ENCODE peak calls at places on chromosomes 1 and 21, in six cellular contexts. One of them, this sample, is unnamed. For H3K9me3, the result is how much of the 10 kb centered on the place peaks cover.

GRCh38 chr1:48202030-48202752 is 20.3 kb upstream of the SLC5A9 start:
- DNase-seq in Panc1: peak
- DNase-seq in A549: peak
- DNase-seq in psoas muscle: peak
- DNase-seq in neural progenitor cell: peak
- DNase-seq in heart left ventricle: peak
- DNase-seq in this sample: peak

GRCh38 chr1:56548566-56548965 is 30.8 kb downstream of the PLPP3 start:
- DNase-seq in Panc1: no peak
- DNase-seq in A549: no peak
- DNase-seq in psoas muscle: no peak
- DNase-seq in neural progenitor cell: no peak
- DNase-seq in heart left ventricle: no peak
- DNase-seq in this sample: no peak

GRCh38 chr1:12728391-12728790 is 12.5 kb downstream of the AADACL3 start:
- DNase-seq in Panc1: no peak
- DNase-seq in A549: no peak
- DNase-seq in psoas muscle: no peak
- DNase-seq in neural progenitor cell: no peak
- DNase-seq in heart left ventricle: no peak
- DNase-seq in this sample: no peak

GRCh38 chr1:155127672-155128468 is at the start of gene EFNA1:
- DNase-seq in Panc1: no peak
- DNase-seq in A549: no peak
- DNase-seq in psoas muscle: peak
- DNase-seq in neural progenitor cell: peak
- DNase-seq in heart left ventricle: peak
- DNase-seq in this sample: no peak

GRCh38 chr1:61052393-61053280 is 29.7 kb upstream of the NFIA start:
- DNase-seq in Panc1: no peak
- DNase-seq in A549: no peak
- DNase-seq in psoas muscle: no peak
- DNase-seq in neural progenitor cell: peak
- DNase-seq in heart left ventricle: no peak
- DNase-seq in this sample: peak

GRCh38 chr1:78176448-78176847 is 130.7 kb downstream of the GIPC2 start:
- DNase-seq in Panc1: no peak
- DNase-seq in A549: no peak
- DNase-seq in psoas muscle: no peak
- DNase-seq in neural progenitor cell: peak
- DNase-seq in heart left ventricle: peak
- DNase-seq in this sample: no peak

GRCh38 chr1:208652300-208653160 is 408.3 kb upstream of the PLXNA2 start:
- DNase-seq in Panc1: peak
- DNase-seq in A549: peak
- DNase-seq in psoas muscle: peak
- DNase-seq in neural progenitor cell: peak
- DNase-seq in heart left ventricle: peak
- DNase-seq in this sample: no peak

GRCh38 chr1:160018900-160019299 is 12.9 kb downstream of the PIGM start:
- DNase-seq in Panc1: no peak
- DNase-seq in A549: no peak
- DNase-seq in psoas muscle: no peak
- DNase-seq in neural progenitor cell: no peak
- DNase-seq in heart left ventricle: no peak
- DNase-seq in this sample: no peak

GRCh38 chr1:199685369-199685768 is 342.1 kb upstream of the NR5A2 start:
- DNase-seq in Panc1: peak
- DNase-seq in A549: no peak
- DNase-seq in psoas muscle: no peak
- DNase-seq in neural progenitor cell: no peak
- DNase-seq in heart left ventricle: no peak
- DNase-seq in this sample: no peak

GRCh38 chr1:38152351-38153082 is 105.9 kb upstream of the POU3F1 start:
- DNase-seq in Panc1: no peak
- DNase-seq in A549: no peak
- DNase-seq in psoas muscle: no peak
- DNase-seq in neural progenitor cell: no peak
- DNase-seq in heart left ventricle: no peak
- DNase-seq in this sample: no peak

GRCh38 chr1:7299329-7299799 is 471.7 kb upstream of the VAMP3 start:
- DNase-seq in Panc1: peak
- DNase-seq in A549: peak
- DNase-seq in psoas muscle: peak
- DNase-seq in neural progenitor cell: peak
- DNase-seq in heart left ventricle: peak
- DNase-seq in this sample: no peak

GRCh38 chr1:21783679-21784603 is 992 bp upstream of the USP48 start:
- DNase-seq in Panc1: peak
- DNase-seq in A549: peak
- DNase-seq in psoas muscle: peak
- DNase-seq in neural progenitor cell: peak
- DNase-seq in heart left ventricle: no peak
- DNase-seq in this sample: no peak

GRCh38 chr1:154342836-154343472 is 17.6 kb downstream of the ATP8B2 start:
- DNase-seq in Panc1: no peak
- DNase-seq in A549: no peak
- DNase-seq in psoas muscle: peak
- DNase-seq in neural progenitor cell: no peak
- DNase-seq in heart left ventricle: no peak
- DNase-seq in this sample: peak

GRCh38 chr1:8712413-8713229 is 104.8 kb downstream of the RERE start:
- DNase-seq in Panc1: peak
- DNase-seq in A549: peak
- DNase-seq in psoas muscle: no peak
- DNase-seq in neural progenitor cell: peak
- DNase-seq in heart left ventricle: no peak
- DNase-seq in this sample: no peak

DNA sequence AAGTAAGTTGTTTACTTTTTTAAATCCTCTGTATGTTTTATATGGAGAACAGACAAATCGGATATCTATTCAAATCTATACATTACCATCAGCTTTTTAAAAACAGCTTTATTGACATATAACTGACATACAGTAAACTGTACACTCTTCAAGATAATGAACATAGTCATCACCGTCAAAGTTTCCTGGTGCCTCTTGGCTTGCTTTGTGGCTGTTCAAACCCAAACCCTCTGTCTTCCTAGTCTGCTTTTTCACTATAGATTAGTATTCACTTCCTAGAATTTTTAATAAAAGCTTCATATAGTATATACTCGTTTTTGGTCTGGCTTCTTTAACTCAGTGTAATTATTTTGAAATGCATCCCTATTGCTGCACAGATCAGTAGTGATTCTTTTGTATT is 56.4 kb upstream of the TPTE start:
- DNase-seq in Panc1: no peak
- DNase-seq in A549: no peak
- DNase-seq in psoas muscle: no peak
- DNase-seq in neural progenitor cell: no peak
- DNase-seq in heart left ventricle: no peak
- DNase-seq in this sample: no peak
- H3K9me3 ChIP-seq in Panc1: under half
- H3K9me3 ChIP-seq in A549: under half
- H3K9me3 ChIP-seq in psoas muscle: under half
- H3K9me3 ChIP-seq in neural progenitor cell: half or more
- H3K9me3 ChIP-seq in heart left ventricle: under half
- H3K9me3 ChIP-seq in this sample: under half

GRCh38 chr1:2914702-2915101 is 106.6 kb upstream of the ACTRT2 start:
- DNase-seq in Panc1: no peak
- DNase-seq in A549: no peak
- DNase-seq in psoas muscle: no peak
- DNase-seq in neural progenitor cell: no peak
- DNase-seq in heart left ventricle: no peak
- DNase-seq in this sample: no peak
- H3K9me3 ChIP-seq in Panc1: under half
- H3K9me3 ChIP-seq in A549: under half
- H3K9me3 ChIP-seq in psoas muscle: under half
- H3K9me3 ChIP-seq in neural progenitor cell: under half
- H3K9me3 ChIP-seq in heart left ventricle: under half
- H3K9me3 ChIP-seq in this sample: under half

DNA sequence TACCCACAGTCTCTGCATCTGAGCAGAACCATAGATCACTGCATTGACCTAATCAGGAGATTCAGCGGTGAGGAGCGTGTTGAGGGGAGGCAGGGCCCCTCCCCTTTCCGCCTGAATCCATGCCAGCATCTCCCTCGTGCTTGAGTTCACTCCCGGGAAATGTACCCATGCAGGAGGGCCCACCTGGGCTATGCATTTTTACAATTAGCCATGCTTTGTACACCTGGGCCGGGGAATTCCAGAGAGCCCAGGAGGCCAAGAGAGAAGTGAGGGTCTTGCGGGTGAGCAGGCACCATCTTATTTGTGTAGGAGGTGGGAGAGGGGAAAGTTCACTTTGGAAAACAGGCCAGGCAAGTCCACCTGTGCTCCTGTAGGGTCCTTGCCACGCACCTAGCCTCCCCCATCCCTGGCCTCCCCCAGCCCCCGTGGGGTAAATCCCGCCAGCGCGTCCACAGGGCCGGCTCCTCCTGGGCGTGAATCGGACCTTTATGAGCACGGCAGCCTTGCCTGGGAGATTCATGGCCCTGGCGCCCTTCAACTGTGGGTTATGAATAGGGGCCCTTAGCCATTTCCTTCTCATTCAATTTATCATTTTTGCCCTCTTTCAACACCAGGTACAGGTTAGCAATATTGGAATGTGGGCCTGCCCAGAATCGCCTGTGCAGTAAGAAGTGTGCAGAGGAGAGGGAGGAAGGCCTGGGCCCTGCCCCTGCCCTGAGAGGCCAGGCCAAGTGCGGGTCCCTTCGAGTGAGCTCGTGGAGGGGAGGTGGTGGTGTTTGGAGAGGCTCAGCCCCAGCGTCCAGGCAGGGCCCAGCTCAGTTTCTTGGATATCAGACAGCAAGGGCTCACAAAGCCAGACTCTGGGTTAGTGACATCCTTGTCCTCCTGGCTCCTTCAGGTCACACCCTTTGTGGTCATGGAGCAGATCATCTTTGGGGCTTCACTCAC is 84.4 kb upstream of the ACTRT2 start:
- DNase-seq in Panc1: no peak
- DNase-seq in A549: no peak
- DNase-seq in psoas muscle: no peak
- DNase-seq in neural progenitor cell: no peak
- DNase-seq in heart left ventricle: no peak
- DNase-seq in this sample: no peak
- H3K9me3 ChIP-seq in Panc1: under half
- H3K9me3 ChIP-seq in A549: under half
- H3K9me3 ChIP-seq in psoas muscle: under half
- H3K9me3 ChIP-seq in neural progenitor cell: under half
- H3K9me3 ChIP-seq in heart left ventricle: under half
- H3K9me3 ChIP-seq in this sample: under half

GRCh38 chr1:49294539-49294938 is 517.8 kb upstream of the BEND5 start:
- DNase-seq in Panc1: no peak
- DNase-seq in A549: no peak
- DNase-seq in psoas muscle: no peak
- DNase-seq in neural progenitor cell: no peak
- DNase-seq in heart left ventricle: no peak
- DNase-seq in this sample: no peak
- H3K9me3 ChIP-seq in Panc1: under half
- H3K9me3 ChIP-seq in A549: under half
- H3K9me3 ChIP-seq in psoas muscle: under half
- H3K9me3 ChIP-seq in neural progenitor cell: under half
- H3K9me3 ChIP-seq in heart left ventricle: under half
- H3K9me3 ChIP-seq in this sample: under half

GRCh38 chr1:248114890-248115289 is 19.9 kb downstream of the OR2L13 start:
- DNase-seq in Panc1: no peak
- DNase-seq in A549: no peak
- DNase-seq in psoas muscle: no peak
- DNase-seq in neural progenitor cell: no peak
- DNase-seq in heart left ventricle: no peak
- DNase-seq in this sample: no peak

DNA sequence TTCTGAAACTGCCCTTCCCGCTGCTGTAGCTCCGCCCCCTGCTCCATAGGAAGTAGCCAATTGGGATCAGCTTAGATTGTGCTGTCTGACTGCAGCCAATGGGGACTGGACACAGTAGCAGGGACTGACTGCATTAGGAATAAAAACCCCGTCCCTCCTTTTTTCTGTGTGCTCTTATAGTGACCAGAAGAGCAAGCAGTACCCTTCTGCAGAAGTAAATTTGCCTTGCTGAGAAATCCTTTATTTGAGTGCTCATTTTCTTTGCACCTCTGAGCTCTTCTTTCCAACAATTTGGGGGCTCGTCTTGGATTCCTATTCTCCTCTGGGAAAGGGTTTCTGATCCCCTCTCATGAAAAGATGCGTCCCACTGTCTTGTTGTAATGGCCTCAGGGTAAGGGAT is 16.2 kb downstream of the OR2L13 start:
- DNase-seq in Panc1: no peak
- DNase-seq in A549: no peak
- DNase-seq in psoas muscle: no peak
- DNase-seq in neural progenitor cell: no peak
- DNase-seq in heart left ventricle: no peak
- DNase-seq in this sample: no peak
- H3K9me3 ChIP-seq in Panc1: under half
- H3K9me3 ChIP-seq in A549: under half
- H3K9me3 ChIP-seq in psoas muscle: under half
- H3K9me3 ChIP-seq in neural progenitor cell: under half
- H3K9me3 ChIP-seq in heart left ventricle: under half
- H3K9me3 ChIP-seq in this sample: under half